ENCODE peak calls at places on chromosomes 2 and 18, in seven cellular contexts. P is testis, C is HL-60, I is MM.1S, G is iPS-NIHi11, X is NCI-H1092 treated with DMSO at 0.1 percent for 48 hours, K is endothelial cell of umbilical vein. W is an unnamed sample.

GRCh38 chr2:14910659-14911058 is 278.1 kb downstream of the LRATD1 start:
- DNase-seq in X (no peak), C (no peak), G (no peak), K (no peak), P (no peak), I (no peak), W (no peak)

GRCh38 chr2:233409286-233409991 is 55.1 kb downstream of the DGKD start:
- DNase-seq in P (peak), X (no peak), K (peak), I (no peak), G (no peak), C (no peak), W (no peak)

GRCh38 chr2:208545398-208546042 is 138.9 kb downstream of the PTH2R start:
- DNase-seq in G (peak), K (no peak), C (no peak), X (peak), P (no peak), I (peak), W (no peak)

GRCh38 chr2:1871171-1871570 is 126.9 kb upstream of the PXDN start:
- DNase-seq in G (no peak), X (no peak), P (peak), I (no peak), C (no peak), K (no peak), W (no peak)

GRCh38 chr2:228164718-228165117 is 16.8 kb downstream of the SPHKAP start:
- DNase-seq in G (no peak), C (no peak), K (no peak), P (no peak), I (no peak), X (no peak), W (no peak)

GRCh38 chr18:9627642-9628041 is 13.3 kb upstream of the PPP4R1 start:
- DNase-seq in I (no peak), P (no peak), G (no peak), K (no peak), X (no peak), C (no peak), W (peak)

GRCh38 chr18:13178976-13179375 is 39.6 kb upstream of the LDLRAD4 start:
- DNase-seq in C (no peak), X (no peak), P (no peak), K (no peak), I (no peak), G (no peak), W (no peak)

GRCh38 chr2:190529486-190530104 is 4.9 kb downstream of the NEMP2 start:
- DNase-seq in I (no peak), P (no peak), C (peak), K (no peak), X (no peak), G (no peak), W (no peak)

GRCh38 chr2:207224814-207225482 is 59.2 kb upstream of the KLF7 start:
- DNase-seq in C (no peak), G (no peak), X (no peak), I (no peak), K (no peak), P (no peak), W (no peak)

GRCh38 chr18:23378470-23378764 is 74.7 kb upstream of the RIOK3 start:
- DNase-seq in P (no peak), G (no peak), X (no peak), K (no peak), I (no peak), C (no peak), W (peak)

GRCh38 chr2:169619946-169620345 is 35.8 kb downstream of the PPIG start:
- DNase-seq in X (no peak), I (no peak), P (no peak), C (no peak), K (no peak), G (no peak), W (no peak)